ENCODE peak calls at places on chromosome 21, in ten cellular contexts. T, H, S, J, F, A, O, P, W and B are unnamed samples.

GRCh38 chr21:35696644-35697043 is 363.7 kb downstream of the SETD4 start:
- DNase-seq in J (no peak), T (no peak), S (no peak), H (no peak), P (no peak), W (no peak), A (no peak), O (no peak), F (no peak), B (no peak)

GRCh38 chr21:29196021-29196663 is 65.7 kb downstream of the MAP3K7CL start:
- DNase-seq in A (peak), P (peak), W (peak), T (peak), F (no peak), J (peak), S (peak), H (no peak), O (peak), B (no peak)

GRCh38 chr21:35208810-35209517 is 159.9 kb upstream of the RUNX1 start:
- DNase-seq in W (no peak), T (no peak), H (no peak), A (no peak), O (no peak), F (no peak), P (peak), S (no peak), J (no peak), B (no peak)

GRCh38 chr21:38989097-38989744 is 183.5 kb downstream of the ETS2 start:
- DNase-seq in F (no peak), O (no peak), W (no peak), T (no peak), H (no peak), S (no peak), J (no peak), A (no peak), P (no peak), B (no peak)

GRCh38 chr21:35563885-35564451 is 496.4 kb downstream of the SETD4 start:
- DNase-seq in H (peak), F (peak), J (peak), S (peak), A (no peak), W (peak), T (peak), O (no peak), P (peak), B (peak)

GRCh38 chr21:35777081-35777480 is 283.2 kb downstream of the SETD4 start:
- DNase-seq in T (no peak), H (no peak), F (no peak), O (no peak), S (no peak), W (no peak), A (no peak), P (no peak), J (no peak), B (no peak)

GRCh38 chr21:42548687-42549406 is 35.2 kb downstream of the SLC37A1 start:
- DNase-seq in F (no peak), P (no peak), S (no peak), T (no peak), O (peak), H (no peak), J (peak), W (no peak), A (no peak), B (no peak)

GRCh38 chr21:42850866-42851391 is 28.4 kb downstream of the WDR4 start:
- DNase-seq in F (no peak), T (peak), O (no peak), P (no peak), A (no peak), J (no peak), S (no peak), W (no peak), H (no peak), B (no peak)

GRCh38 chr21:29801122-29801521 is 138.7 kb downstream of the GRIK1 start:
- DNase-seq in J (no peak), H (no peak), P (no peak), T (no peak), W (no peak), A (no peak), S (no peak), F (no peak), O (no peak), B (no peak)

GRCh38 chr21:15566692-15567091 is 163.1 kb upstream of the USP25 start:
- DNase-seq in T (no peak), P (no peak), O (no peak), F (no peak), J (no peak), H (no peak), A (no peak), S (no peak), W (no peak), B (no peak)

GRCh38 chr21:39051561-39051949 is 131.7 kb downstream of the PSMG1 start:
- DNase-seq in S (peak), O (no peak), H (no peak), P (no peak), J (no peak), W (peak), T (peak), F (no peak), A (no peak), B (no peak)

GRCh38 chr21:44051462-44051941 is 39.4 kb downstream of the TRAPPC10 start:
- DNase-seq in S (no peak), P (peak), W (no peak), J (peak), H (peak), F (peak), T (peak), O (no peak), A (no peak), B (peak)

GRCh38 chr21:33230518-33231324 is 983 bp downstream of the IFNAR2 start:
- DNase-seq in S (peak), P (peak), T (peak), A (no peak), F (peak), W (peak), J (peak), O (peak), H (no peak), B (peak)

GRCh38 chr21:25560151-25560783 is 47.0 kb downstream of the MRPL39 start:
- DNase-seq in J (no peak), F (no peak), W (no peak), A (no peak), T (no peak), P (no peak), O (peak), H (no peak), S (no peak), B (no peak)

GRCh38 chr21:38295997-38296764 is 39.4 kb downstream of the KCNJ15 start:
- DNase-seq in F (no peak), W (no peak), T (no peak), S (no peak), J (no peak), H (no peak), A (no peak), O (no peak), P (no peak), B (no peak)

GRCh38 chr21:36980280-36981048 is 14.0 kb upstream of the HLCS start:
- DNase-seq in T (no peak), H (peak), P (peak), F (peak), J (no peak), A (no peak), O (peak), W (no peak), S (no peak), B (peak)

GRCh38 chr21:45541221-45542039 is 810 bp downstream of the SLC19A1 start:
- DNase-seq in S (peak), F (peak), O (peak), T (no peak), A (no peak), P (peak), W (peak), J (peak), H (peak), B (peak)

GRCh38 chr21:45539046-45539795 is 3.0 kb downstream of the SLC19A1 start:
- DNase-seq in A (no peak), P (no peak), O (peak), W (no peak), S (no peak), H (peak), F (no peak), J (peak), T (no peak), B (no peak)

GRCh38 chr21:45542242-45542666 is at the start of gene SLC19A1:
- DNase-seq in J (peak), A (no peak), S (peak), T (no peak), H (peak), O (peak), W (peak), F (peak), P (no peak), B (peak)

GRCh38 chr21:45539796-45540600 is 2.2 kb downstream of the SLC19A1 start:
- DNase-seq in W (no peak), A (no peak), P (no peak), H (peak), S (no peak), T (no peak), O (peak), F (no peak), J (peak), B (peak)

GRCh38 chr21:45540601-45540970 is 1.7 kb downstream of the SLC19A1 start:
- DNase-seq in W (no peak), A (no peak), P (no peak), J (no peak), F (no peak), O (peak), T (no peak), H (peak), S (no peak), B (peak)
- TF ChIP-seq CTCF in W (no peak), A (no peak), P (peak), J (no peak), F (no peak), O (no peak), T (no peak), H (no peak), S (no peak), B (no peak)

GRCh38 chr21:17270234-17270633 is 242.6 kb upstream of the CXADR start:
- DNase-seq in W (peak), P (peak), T (peak), H (peak), J (no peak), F (no peak), A (no peak), O (no peak), S (peak), B (no peak)
- TF ChIP-seq CTCF in W (peak), P (no peak), T (peak), H (peak), J (peak), F (peak), A (no peak), O (peak), S (no peak), B (peak)

GRCh38 chr21:27805696-27806095 is 838.8 kb upstream of the ADAMTS5 start:
- DNase-seq in J (no peak), F (no peak), A (no peak), T (no peak), W (no peak), P (no peak), H (no peak), O (no peak), S (no peak), B (no peak)

GRCh38 chr21:27803571-27803970 is 836.7 kb upstream of the ADAMTS5 start:
- DNase-seq in O (no peak), S (no peak), H (no peak), J (no peak), W (no peak), T (no peak), A (no peak), P (no peak), F (no peak), B (no peak)

GRCh38 chr21:27799861-27800260 is 833.0 kb upstream of the ADAMTS5 start:
- DNase-seq in J (no peak), O (no peak), W (no peak), F (no peak), P (no peak), A (no peak), T (no peak), S (no peak), H (no peak), B (no peak)

GRCh38 chr21:27804515-27804914 is 837.6 kb upstream of the ADAMTS5 start:
- DNase-seq in W (no peak), T (no peak), O (no peak), S (no peak), H (no peak), P (no peak), A (no peak), F (no peak), J (no peak), B (no peak)

GRCh38 chr21:27802816-27803475 is 836.1 kb upstream of the ADAMTS5 start:
- DNase-seq in A (no peak), S (peak), J (no peak), T (peak), H (no peak), F (no peak), O (no peak), W (peak), P (peak), B (no peak)
- TF ChIP-seq CTCF in A (peak), S (no peak), J (peak), T (peak), H (no peak), F (peak), O (peak), W (peak), P (peak), B (peak)

GRCh38 chr21:46346296-46347202 is 22.6 kb downstream of the PCNT start:
- DNase-seq in T (no peak), J (no peak), W (no peak), F (no peak), O (no peak), S (no peak), A (no peak), P (no peak), H (no peak), B (peak)

GRCh38 chr21:46349134-46349760 is 25.3 kb downstream of the PCNT start:
- DNase-seq in H (no peak), O (no peak), J (no peak), P (no peak), A (no peak), T (no peak), W (no peak), S (no peak), F (no peak), B (peak)

GRCh38 chr21:46345861-46346260 is 21.9 kb downstream of the PCNT start:
- DNase-seq in F (no peak), O (no peak), J (no peak), A (no peak), S (no peak), H (no peak), T (no peak), P (no peak), W (no peak), B (no peak)

GRCh38 chr21:46347203-46347550 is 23.2 kb downstream of the PCNT start:
- DNase-seq in O (no peak), A (no peak), H (no peak), S (no peak), W (no peak), J (no peak), P (no peak), T (no peak), F (no peak), B (peak)

GRCh38 chr21:46347791-46348381 is 23.9 kb downstream of the PCNT start:
- DNase-seq in T (no peak), S (no peak), H (no peak), P (peak), F (peak), A (no peak), J (no peak), W (peak), O (no peak), B (peak)
- TF ChIP-seq CTCF in T (peak), S (no peak), H (no peak), P (peak), F (peak), A (no peak), J (no peak), W (peak), O (no peak), B (peak)